ENCODE peak calls at places on chromosomes 3 and 15, in nine cellular contexts. One of them, this sample, is unnamed.

GRCh38 chr15:96331942-96332853 is 1.7 kb downstream of the NR2F2 start:
- DNase-seq in stimulated activated CD8-positive, alpha-beta memory T cell treated with anti-CD3 and anti-CD28 coated beads, Interleukin-12 subunit alpha, Interleukin-12 subunit beta, amount 100 ng/mL, for 4 hours: no peak
- DNase-seq in activated gamma-delta T cell treated with Interleukin-2 at 50 U/mL for 16 hours: no peak
- DNase-seq in stimulated activated CD4-positive, alpha-beta T cell treated with anti-CD3 and anti-CD28 coated beads, Interleukin-12 subunit alpha, Interleukin-12 subunit beta, amount 100 ng/mL, for 48 hours: no peak
- DNase-seq in GM13976: peak
- DNase-seq in NCI-H1436: no peak
- DNase-seq in activated T-cell treated with anti-CD3 and anti-CD28 coated beads for 1 hour: no peak
- DNase-seq in esophagus squamous epithelium: no peak
- DNase-seq in iPS-NIHi11: no peak
- DNase-seq in this sample: no peak

GRCh38 chr3:126663750-126664149 is 8.8 kb upstream of the TXNRD3 start:
- DNase-seq in stimulated activated CD8-positive, alpha-beta memory T cell treated with anti-CD3 and anti-CD28 coated beads, Interleukin-12 subunit alpha, Interleukin-12 subunit beta, amount 100 ng/mL, for 4 hours: no peak
- DNase-seq in activated gamma-delta T cell treated with Interleukin-2 at 50 U/mL for 16 hours: no peak
- DNase-seq in stimulated activated CD4-positive, alpha-beta T cell treated with anti-CD3 and anti-CD28 coated beads, Interleukin-12 subunit alpha, Interleukin-12 subunit beta, amount 100 ng/mL, for 48 hours: no peak
- DNase-seq in GM13976: no peak
- DNase-seq in NCI-H1436: no peak
- DNase-seq in activated T-cell treated with anti-CD3 and anti-CD28 coated beads for 1 hour: no peak
- DNase-seq in esophagus squamous epithelium: no peak
- DNase-seq in iPS-NIHi11: no peak
- DNase-seq in this sample: no peak

GRCh38 chr3:185056908-185057307 is 96.0 kb downstream of the C3orf70 start:
- DNase-seq in stimulated activated CD8-positive, alpha-beta memory T cell treated with anti-CD3 and anti-CD28 coated beads, Interleukin-12 subunit alpha, Interleukin-12 subunit beta, amount 100 ng/mL, for 4 hours: no peak
- DNase-seq in activated gamma-delta T cell treated with Interleukin-2 at 50 U/mL for 16 hours: no peak
- DNase-seq in stimulated activated CD4-positive, alpha-beta T cell treated with anti-CD3 and anti-CD28 coated beads, Interleukin-12 subunit alpha, Interleukin-12 subunit beta, amount 100 ng/mL, for 48 hours: no peak
- DNase-seq in GM13976: no peak
- DNase-seq in NCI-H1436: no peak
- DNase-seq in activated T-cell treated with anti-CD3 and anti-CD28 coated beads for 1 hour: no peak
- DNase-seq in esophagus squamous epithelium: no peak
- DNase-seq in iPS-NIHi11: no peak
- DNase-seq in this sample: no peak

GRCh38 chr3:190739726-190740230 is 122.7 kb downstream of the GMNC start:
- DNase-seq in stimulated activated CD8-positive, alpha-beta memory T cell treated with anti-CD3 and anti-CD28 coated beads, Interleukin-12 subunit alpha, Interleukin-12 subunit beta, amount 100 ng/mL, for 4 hours: no peak
- DNase-seq in activated gamma-delta T cell treated with Interleukin-2 at 50 U/mL for 16 hours: no peak
- DNase-seq in stimulated activated CD4-positive, alpha-beta T cell treated with anti-CD3 and anti-CD28 coated beads, Interleukin-12 subunit alpha, Interleukin-12 subunit beta, amount 100 ng/mL, for 48 hours: no peak
- DNase-seq in GM13976: no peak
- DNase-seq in NCI-H1436: no peak
- DNase-seq in activated T-cell treated with anti-CD3 and anti-CD28 coated beads for 1 hour: no peak
- DNase-seq in esophagus squamous epithelium: no peak
- DNase-seq in iPS-NIHi11: no peak
- DNase-seq in this sample: no peak

GRCh38 chr3:155391104-155391503 is 97.6 kb upstream of the STRIT1 start:
- DNase-seq in stimulated activated CD8-positive, alpha-beta memory T cell treated with anti-CD3 and anti-CD28 coated beads, Interleukin-12 subunit alpha, Interleukin-12 subunit beta, amount 100 ng/mL, for 4 hours: no peak
- DNase-seq in activated gamma-delta T cell treated with Interleukin-2 at 50 U/mL for 16 hours: no peak
- DNase-seq in stimulated activated CD4-positive, alpha-beta T cell treated with anti-CD3 and anti-CD28 coated beads, Interleukin-12 subunit alpha, Interleukin-12 subunit beta, amount 100 ng/mL, for 48 hours: no peak
- DNase-seq in GM13976: no peak
- DNase-seq in NCI-H1436: no peak
- DNase-seq in activated T-cell treated with anti-CD3 and anti-CD28 coated beads for 1 hour: no peak
- DNase-seq in esophagus squamous epithelium: no peak
- DNase-seq in iPS-NIHi11: no peak
- DNase-seq in this sample: no peak

GRCh38 chr3:101878589-101878988 is 29.3 kb downstream of the NFKBIZ start:
- DNase-seq in stimulated activated CD8-positive, alpha-beta memory T cell treated with anti-CD3 and anti-CD28 coated beads, Interleukin-12 subunit alpha, Interleukin-12 subunit beta, amount 100 ng/mL, for 4 hours: no peak
- DNase-seq in activated gamma-delta T cell treated with Interleukin-2 at 50 U/mL for 16 hours: no peak
- DNase-seq in stimulated activated CD4-positive, alpha-beta T cell treated with anti-CD3 and anti-CD28 coated beads, Interleukin-12 subunit alpha, Interleukin-12 subunit beta, amount 100 ng/mL, for 48 hours: no peak
- DNase-seq in GM13976: no peak
- DNase-seq in NCI-H1436: no peak
- DNase-seq in activated T-cell treated with anti-CD3 and anti-CD28 coated beads for 1 hour: no peak
- DNase-seq in esophagus squamous epithelium: no peak
- DNase-seq in iPS-NIHi11: no peak
- DNase-seq in this sample: no peak

GRCh38 chr15:78195735-78196201 is 38.6 kb downstream of the ACSBG1 start:
- DNase-seq in stimulated activated CD8-positive, alpha-beta memory T cell treated with anti-CD3 and anti-CD28 coated beads, Interleukin-12 subunit alpha, Interleukin-12 subunit beta, amount 100 ng/mL, for 4 hours: peak
- DNase-seq in activated gamma-delta T cell treated with Interleukin-2 at 50 U/mL for 16 hours: peak
- DNase-seq in stimulated activated CD4-positive, alpha-beta T cell treated with anti-CD3 and anti-CD28 coated beads, Interleukin-12 subunit alpha, Interleukin-12 subunit beta, amount 100 ng/mL, for 48 hours: peak
- DNase-seq in GM13976: peak
- DNase-seq in NCI-H1436: peak
- DNase-seq in activated T-cell treated with anti-CD3 and anti-CD28 coated beads for 1 hour: peak
- DNase-seq in esophagus squamous epithelium: no peak
- DNase-seq in iPS-NIHi11: peak
- DNase-seq in this sample: peak

GRCh38 chr3:192887701-192888100 is 30.0 kb downstream of the MB21D2 start:
- DNase-seq in stimulated activated CD8-positive, alpha-beta memory T cell treated with anti-CD3 and anti-CD28 coated beads, Interleukin-12 subunit alpha, Interleukin-12 subunit beta, amount 100 ng/mL, for 4 hours: no peak
- DNase-seq in activated gamma-delta T cell treated with Interleukin-2 at 50 U/mL for 16 hours: no peak
- DNase-seq in stimulated activated CD4-positive, alpha-beta T cell treated with anti-CD3 and anti-CD28 coated beads, Interleukin-12 subunit alpha, Interleukin-12 subunit beta, amount 100 ng/mL, for 48 hours: no peak
- DNase-seq in GM13976: no peak
- DNase-seq in NCI-H1436: no peak
- DNase-seq in activated T-cell treated with anti-CD3 and anti-CD28 coated beads for 1 hour: no peak
- DNase-seq in esophagus squamous epithelium: no peak
- DNase-seq in iPS-NIHi11: no peak
- DNase-seq in this sample: no peak

GRCh38 chr3:183769453-183769852 is 55.9 kb downstream of the MAP6D1 start:
- DNase-seq in stimulated activated CD8-positive, alpha-beta memory T cell treated with anti-CD3 and anti-CD28 coated beads, Interleukin-12 subunit alpha, Interleukin-12 subunit beta, amount 100 ng/mL, for 4 hours: no peak
- DNase-seq in activated gamma-delta T cell treated with Interleukin-2 at 50 U/mL for 16 hours: no peak
- DNase-seq in stimulated activated CD4-positive, alpha-beta T cell treated with anti-CD3 and anti-CD28 coated beads, Interleukin-12 subunit alpha, Interleukin-12 subunit beta, amount 100 ng/mL, for 48 hours: no peak
- DNase-seq in GM13976: no peak
- DNase-seq in NCI-H1436: no peak
- DNase-seq in activated T-cell treated with anti-CD3 and anti-CD28 coated beads for 1 hour: no peak
- DNase-seq in esophagus squamous epithelium: no peak
- DNase-seq in iPS-NIHi11: no peak
- DNase-seq in this sample: no peak

GRCh38 chr3:54079314-54079713 is 43.0 kb upstream of the CACNA2D3 start:
- DNase-seq in stimulated activated CD8-positive, alpha-beta memory T cell treated with anti-CD3 and anti-CD28 coated beads, Interleukin-12 subunit alpha, Interleukin-12 subunit beta, amount 100 ng/mL, for 4 hours: no peak
- DNase-seq in activated gamma-delta T cell treated with Interleukin-2 at 50 U/mL for 16 hours: no peak
- DNase-seq in stimulated activated CD4-positive, alpha-beta T cell treated with anti-CD3 and anti-CD28 coated beads, Interleukin-12 subunit alpha, Interleukin-12 subunit beta, amount 100 ng/mL, for 48 hours: no peak
- DNase-seq in GM13976: no peak
- DNase-seq in NCI-H1436: no peak
- DNase-seq in activated T-cell treated with anti-CD3 and anti-CD28 coated beads for 1 hour: no peak
- DNase-seq in esophagus squamous epithelium: no peak
- DNase-seq in iPS-NIHi11: peak
- DNase-seq in this sample: no peak

GRCh38 chr3:190155752-190156151 is 35.1 kb upstream of the P3H2 start:
- DNase-seq in stimulated activated CD8-positive, alpha-beta memory T cell treated with anti-CD3 and anti-CD28 coated beads, Interleukin-12 subunit alpha, Interleukin-12 subunit beta, amount 100 ng/mL, for 4 hours: no peak
- DNase-seq in activated gamma-delta T cell treated with Interleukin-2 at 50 U/mL for 16 hours: no peak
- DNase-seq in stimulated activated CD4-positive, alpha-beta T cell treated with anti-CD3 and anti-CD28 coated beads, Interleukin-12 subunit alpha, Interleukin-12 subunit beta, amount 100 ng/mL, for 48 hours: no peak
- DNase-seq in GM13976: no peak
- DNase-seq in NCI-H1436: no peak
- DNase-seq in activated T-cell treated with anti-CD3 and anti-CD28 coated beads for 1 hour: no peak
- DNase-seq in esophagus squamous epithelium: no peak
- DNase-seq in iPS-NIHi11: no peak
- DNase-seq in this sample: peak

GRCh38 chr3:70829101-70829500 is 516.7 kb upstream of the MDFIC2 start:
- DNase-seq in stimulated activated CD8-positive, alpha-beta memory T cell treated with anti-CD3 and anti-CD28 coated beads, Interleukin-12 subunit alpha, Interleukin-12 subunit beta, amount 100 ng/mL, for 4 hours: no peak
- DNase-seq in activated gamma-delta T cell treated with Interleukin-2 at 50 U/mL for 16 hours: no peak
- DNase-seq in stimulated activated CD4-positive, alpha-beta T cell treated with anti-CD3 and anti-CD28 coated beads, Interleukin-12 subunit alpha, Interleukin-12 subunit beta, amount 100 ng/mL, for 48 hours: no peak
- DNase-seq in GM13976: no peak
- DNase-seq in NCI-H1436: no peak
- DNase-seq in activated T-cell treated with anti-CD3 and anti-CD28 coated beads for 1 hour: no peak
- DNase-seq in esophagus squamous epithelium: no peak
- DNase-seq in iPS-NIHi11: no peak
- DNase-seq in this sample: no peak

GRCh38 chr3:98978068-98978811 is 76.7 kb upstream of the DCBLD2 start:
- DNase-seq in stimulated activated CD8-positive, alpha-beta memory T cell treated with anti-CD3 and anti-CD28 coated beads, Interleukin-12 subunit alpha, Interleukin-12 subunit beta, amount 100 ng/mL, for 4 hours: no peak
- DNase-seq in activated gamma-delta T cell treated with Interleukin-2 at 50 U/mL for 16 hours: no peak
- DNase-seq in stimulated activated CD4-positive, alpha-beta T cell treated with anti-CD3 and anti-CD28 coated beads, Interleukin-12 subunit alpha, Interleukin-12 subunit beta, amount 100 ng/mL, for 48 hours: no peak
- DNase-seq in GM13976: no peak
- DNase-seq in NCI-H1436: no peak
- DNase-seq in activated T-cell treated with anti-CD3 and anti-CD28 coated beads for 1 hour: no peak
- DNase-seq in esophagus squamous epithelium: no peak
- DNase-seq in iPS-NIHi11: no peak
- DNase-seq in this sample: no peak

GRCh38 chr15:76340198-76340801 is 3.7 kb downstream of the ISL2 start:
- DNase-seq in stimulated activated CD8-positive, alpha-beta memory T cell treated with anti-CD3 and anti-CD28 coated beads, Interleukin-12 subunit alpha, Interleukin-12 subunit beta, amount 100 ng/mL, for 4 hours: no peak
- DNase-seq in activated gamma-delta T cell treated with Interleukin-2 at 50 U/mL for 16 hours: no peak
- DNase-seq in stimulated activated CD4-positive, alpha-beta T cell treated with anti-CD3 and anti-CD28 coated beads, Interleukin-12 subunit alpha, Interleukin-12 subunit beta, amount 100 ng/mL, for 48 hours: no peak
- DNase-seq in GM13976: peak
- DNase-seq in NCI-H1436: no peak
- DNase-seq in activated T-cell treated with anti-CD3 and anti-CD28 coated beads for 1 hour: no peak
- DNase-seq in esophagus squamous epithelium: no peak
- DNase-seq in iPS-NIHi11: no peak
- DNase-seq in this sample: no peak

GRCh38 chr3:196219194-196219969 is 3.0 kb downstream of the SLC51A start:
- DNase-seq in stimulated activated CD8-positive, alpha-beta memory T cell treated with anti-CD3 and anti-CD28 coated beads, Interleukin-12 subunit alpha, Interleukin-12 subunit beta, amount 100 ng/mL, for 4 hours: peak
- DNase-seq in activated gamma-delta T cell treated with Interleukin-2 at 50 U/mL for 16 hours: peak
- DNase-seq in stimulated activated CD4-positive, alpha-beta T cell treated with anti-CD3 and anti-CD28 coated beads, Interleukin-12 subunit alpha, Interleukin-12 subunit beta, amount 100 ng/mL, for 48 hours: peak
- DNase-seq in GM13976: peak
- DNase-seq in NCI-H1436: peak
- DNase-seq in activated T-cell treated with anti-CD3 and anti-CD28 coated beads for 1 hour: peak
- DNase-seq in esophagus squamous epithelium: no peak
- DNase-seq in iPS-NIHi11: peak
- DNase-seq in this sample: no peak

GRCh38 chr3:181252626-181253025 is 263.1 kb upstream of the DNAJC19 start:
- DNase-seq in stimulated activated CD8-positive, alpha-beta memory T cell treated with anti-CD3 and anti-CD28 coated beads, Interleukin-12 subunit alpha, Interleukin-12 subunit beta, amount 100 ng/mL, for 4 hours: no peak
- DNase-seq in activated gamma-delta T cell treated with Interleukin-2 at 50 U/mL for 16 hours: no peak
- DNase-seq in stimulated activated CD4-positive, alpha-beta T cell treated with anti-CD3 and anti-CD28 coated beads, Interleukin-12 subunit alpha, Interleukin-12 subunit beta, amount 100 ng/mL, for 48 hours: no peak
- DNase-seq in GM13976: no peak
- DNase-seq in NCI-H1436: peak
- DNase-seq in activated T-cell treated with anti-CD3 and anti-CD28 coated beads for 1 hour: no peak
- DNase-seq in esophagus squamous epithelium: no peak
- DNase-seq in iPS-NIHi11: no peak
- DNase-seq in this sample: no peak

GRCh38 chr15:39488498-39488897 is 92.4 kb upstream of the THBS1 start:
- DNase-seq in stimulated activated CD8-positive, alpha-beta memory T cell treated with anti-CD3 and anti-CD28 coated beads, Interleukin-12 subunit alpha, Interleukin-12 subunit beta, amount 100 ng/mL, for 4 hours: no peak
- DNase-seq in activated gamma-delta T cell treated with Interleukin-2 at 50 U/mL for 16 hours: no peak
- DNase-seq in stimulated activated CD4-positive, alpha-beta T cell treated with anti-CD3 and anti-CD28 coated beads, Interleukin-12 subunit alpha, Interleukin-12 subunit beta, amount 100 ng/mL, for 48 hours: no peak
- DNase-seq in GM13976: no peak
- DNase-seq in NCI-H1436: no peak
- DNase-seq in activated T-cell treated with anti-CD3 and anti-CD28 coated beads for 1 hour: no peak
- DNase-seq in esophagus squamous epithelium: no peak
- DNase-seq in iPS-NIHi11: no peak
- DNase-seq in this sample: no peak

GRCh38 chr3:87052499-87053260 is 61.7 kb upstream of the VGLL3 start:
- DNase-seq in stimulated activated CD8-positive, alpha-beta memory T cell treated with anti-CD3 and anti-CD28 coated beads, Interleukin-12 subunit alpha, Interleukin-12 subunit beta, amount 100 ng/mL, for 4 hours: no peak
- DNase-seq in activated gamma-delta T cell treated with Interleukin-2 at 50 U/mL for 16 hours: no peak
- DNase-seq in stimulated activated CD4-positive, alpha-beta T cell treated with anti-CD3 and anti-CD28 coated beads, Interleukin-12 subunit alpha, Interleukin-12 subunit beta, amount 100 ng/mL, for 48 hours: no peak
- DNase-seq in GM13976: no peak
- DNase-seq in NCI-H1436: no peak
- DNase-seq in activated T-cell treated with anti-CD3 and anti-CD28 coated beads for 1 hour: no peak
- DNase-seq in esophagus squamous epithelium: no peak
- DNase-seq in iPS-NIHi11: no peak
- DNase-seq in this sample: no peak